ENCODE peak calls at places on chromosomes 6 and 20, in seven cellular contexts. One of them, this sample, is unnamed.

GRCh38 chr6:112337209-112337638 is 9.9 kb upstream of the RFPL4B start:
- DNase-seq in heart left ventricle: peak
- DNase-seq in breast epithelium: no peak
- DNase-seq in spleen: no peak
- DNase-seq in transverse colon: no peak
- DNase-seq in lower leg skin: peak
- DNase-seq in A549: peak
- DNase-seq in this sample: no peak

GRCh38 chr6:113776998-113777397 is 80.1 kb upstream of the MARCKS start:
- DNase-seq in heart left ventricle: no peak
- DNase-seq in A549: no peak
- DNase-seq in spleen: no peak
- DNase-seq in breast epithelium: no peak
- DNase-seq in transverse colon: no peak
- DNase-seq in lower leg skin: no peak
- DNase-seq in this sample: no peak

GRCh38 chr20:62381202-62381797 is 5.6 kb upstream of the RPS21 start:
- DNase-seq in lower leg skin: no peak
- DNase-seq in heart left ventricle: peak
- DNase-seq in spleen: no peak
- DNase-seq in breast epithelium: no peak
- DNase-seq in A549: no peak
- DNase-seq in transverse colon: no peak
- DNase-seq in this sample: no peak

GRCh38 chr6:44833248-44833647 is 445.7 kb downstream of the CDC5L start:
- DNase-seq in spleen: no peak
- DNase-seq in A549: no peak
- DNase-seq in transverse colon: no peak
- DNase-seq in lower leg skin: no peak
- DNase-seq in breast epithelium: no peak
- DNase-seq in heart left ventricle: no peak
- DNase-seq in this sample: no peak

GRCh38 chr6:148657053-148657452 is 89.8 kb upstream of the UST start:
- DNase-seq in lower leg skin: no peak
- DNase-seq in heart left ventricle: no peak
- DNase-seq in A549: no peak
- DNase-seq in breast epithelium: no peak
- DNase-seq in spleen: no peak
- DNase-seq in transverse colon: peak
- DNase-seq in this sample: no peak

GRCh38 chr6:144148891-144149290 is 1.4 kb upstream of the STX11 start:
- DNase-seq in breast epithelium: no peak
- DNase-seq in spleen: no peak
- DNase-seq in A549: no peak
- DNase-seq in lower leg skin: no peak
- DNase-seq in heart left ventricle: no peak
- DNase-seq in transverse colon: no peak
- DNase-seq in this sample: no peak

GRCh38 chr6:138987299-138987642 is 782 bp downstream of the REPS1 start:
- DNase-seq in breast epithelium: peak
- DNase-seq in transverse colon: no peak
- DNase-seq in heart left ventricle: peak
- DNase-seq in spleen: peak
- DNase-seq in lower leg skin: no peak
- DNase-seq in A549: no peak
- DNase-seq in this sample: no peak

GRCh38 chr6:130229645-130230044 is 6.9 kb upstream of the SAMD3 start:
- DNase-seq in spleen: no peak
- DNase-seq in A549: no peak
- DNase-seq in breast epithelium: no peak
- DNase-seq in transverse colon: no peak
- DNase-seq in heart left ventricle: no peak
- DNase-seq in lower leg skin: no peak
- DNase-seq in this sample: no peak

GRCh38 chr20:41058007-41058673 is 29.5 kb downstream of the TOP1 start:
- DNase-seq in A549: no peak
- DNase-seq in transverse colon: no peak
- DNase-seq in lower leg skin: no peak
- DNase-seq in heart left ventricle: no peak
- DNase-seq in breast epithelium: no peak
- DNase-seq in spleen: no peak
- DNase-seq in this sample: no peak

GRCh38 chr6:38671885-38672467 is 31.0 kb downstream of the GLO1 start:
- DNase-seq in heart left ventricle: no peak
- DNase-seq in A549: peak
- DNase-seq in lower leg skin: no peak
- DNase-seq in breast epithelium: no peak
- DNase-seq in transverse colon: peak
- DNase-seq in spleen: no peak
- DNase-seq in this sample: no peak

GRCh38 chr20:31661625-31662371 is 24.1 kb downstream of the COX4I2 start:
- DNase-seq in breast epithelium: peak
- DNase-seq in A549: peak
- DNase-seq in transverse colon: peak
- DNase-seq in spleen: peak
- DNase-seq in lower leg skin: peak
- DNase-seq in heart left ventricle: peak
- DNase-seq in this sample: peak

GRCh38 chr6:4021862-4022715 is 56.8 kb downstream of the FAM217A start:
- DNase-seq in lower leg skin: no peak
- DNase-seq in heart left ventricle: no peak
- DNase-seq in spleen: no peak
- DNase-seq in A549: no peak
- DNase-seq in breast epithelium: no peak
- DNase-seq in transverse colon: no peak
- DNase-seq in this sample: no peak

GRCh38 chr6:129329677-129330076 is 380.3 kb downstream of the ARHGAP18 start:
- DNase-seq in A549: no peak
- DNase-seq in heart left ventricle: no peak
- DNase-seq in transverse colon: no peak
- DNase-seq in lower leg skin: no peak
- DNase-seq in spleen: no peak
- DNase-seq in breast epithelium: no peak
- DNase-seq in this sample: no peak

GRCh38 chr6:145531032-145531431 is 204.3 kb downstream of the EPM2A start:
- DNase-seq in heart left ventricle: no peak
- DNase-seq in breast epithelium: no peak
- DNase-seq in transverse colon: no peak
- DNase-seq in lower leg skin: no peak
- DNase-seq in A549: no peak
- DNase-seq in spleen: no peak
- DNase-seq in this sample: no peak

GRCh38 chr20:45816951-45817651 is 4.7 kb downstream of the UBE2C start:
- DNase-seq in transverse colon: no peak
- DNase-seq in A549: no peak
- DNase-seq in spleen: no peak
- DNase-seq in breast epithelium: no peak
- DNase-seq in lower leg skin: no peak
- DNase-seq in heart left ventricle: no peak
- DNase-seq in this sample: no peak

GRCh38 chr6:98044168-98044567 is 761.2 kb upstream of the MMS22L start:
- DNase-seq in spleen: no peak
- DNase-seq in transverse colon: no peak
- DNase-seq in heart left ventricle: no peak
- DNase-seq in breast epithelium: no peak
- DNase-seq in lower leg skin: no peak
- DNase-seq in A549: no peak
- DNase-seq in this sample: no peak

GRCh38 chr6:21915707-21916399 is 322.3 kb downstream of the SOX4 start:
- DNase-seq in spleen: no peak
- DNase-seq in transverse colon: no peak
- DNase-seq in breast epithelium: no peak
- DNase-seq in lower leg skin: no peak
- DNase-seq in A549: no peak
- DNase-seq in heart left ventricle: no peak
- DNase-seq in this sample: no peak

GRCh38 chr6:131979515-131980337 is 28.6 kb upstream of the CCN2 start:
- DNase-seq in breast epithelium: no peak
- DNase-seq in spleen: no peak
- DNase-seq in lower leg skin: no peak
- DNase-seq in transverse colon: no peak
- DNase-seq in heart left ventricle: no peak
- DNase-seq in A549: no peak
- DNase-seq in this sample: no peak

GRCh38 chr6:167549187-167549586 is 224.3 kb downstream of the TTLL2 start:
- DNase-seq in lower leg skin: peak
- DNase-seq in A549: no peak
- DNase-seq in transverse colon: no peak
- DNase-seq in heart left ventricle: no peak
- DNase-seq in breast epithelium: no peak
- DNase-seq in spleen: no peak
- DNase-seq in this sample: no peak

GRCh38 chr6:167548451-167548850 is 223.6 kb downstream of the TTLL2 start:
- DNase-seq in heart left ventricle: no peak
- DNase-seq in spleen: no peak
- DNase-seq in A549: no peak
- DNase-seq in breast epithelium: no peak
- DNase-seq in lower leg skin: no peak
- DNase-seq in transverse colon: no peak
- DNase-seq in this sample: no peak

GRCh38 chr6:167547751-167548150 is 222.9 kb downstream of the TTLL2 start:
- DNase-seq in spleen: no peak
- DNase-seq in lower leg skin: no peak
- DNase-seq in breast epithelium: no peak
- DNase-seq in transverse colon: no peak
- DNase-seq in heart left ventricle: no peak
- DNase-seq in A549: no peak
- DNase-seq in this sample: no peak

GRCh38 chr6:167547328-167547692 is 222.4 kb downstream of the TTLL2 start:
- DNase-seq in transverse colon: no peak
- DNase-seq in lower leg skin: no peak
- DNase-seq in spleen: no peak
- DNase-seq in heart left ventricle: no peak
- DNase-seq in breast epithelium: no peak
- DNase-seq in A549: no peak
- DNase-seq in this sample: no peak

GRCh38 chr6:167546611-167547327 is 221.9 kb downstream of the TTLL2 start:
- DNase-seq in lower leg skin: no peak
- DNase-seq in transverse colon: no peak
- DNase-seq in breast epithelium: no peak
- DNase-seq in spleen: no peak
- DNase-seq in A549: no peak
- DNase-seq in heart left ventricle: no peak
- DNase-seq in this sample: no peak
- TF ChIP-seq POLR2A in lower leg skin: no peak
- TF ChIP-seq POLR2A in transverse colon: no peak
- TF ChIP-seq POLR2A in breast epithelium: no peak
- TF ChIP-seq POLR2A in spleen: no peak
- TF ChIP-seq POLR2A in A549: no peak
- TF ChIP-seq POLR2A in heart left ventricle: no peak
- TF ChIP-seq POLR2A in this sample: no peak

GRCh38 chr6:29559524-29560287 is at the start of gene UBD:
- DNase-seq in spleen: no peak
- DNase-seq in transverse colon: no peak
- DNase-seq in heart left ventricle: no peak
- DNase-seq in A549: no peak
- DNase-seq in breast epithelium: no peak
- DNase-seq in lower leg skin: no peak
- DNase-seq in this sample: no peak
- TF ChIP-seq POLR2A in spleen: no peak
- TF ChIP-seq POLR2A in transverse colon: no peak
- TF ChIP-seq POLR2A in heart left ventricle: no peak
- TF ChIP-seq POLR2A in A549: no peak
- TF ChIP-seq POLR2A in breast epithelium: no peak
- TF ChIP-seq POLR2A in lower leg skin: no peak
- TF ChIP-seq POLR2A in this sample: peak

GRCh38 chr6:134080171-134080795 is 27.9 kb upstream of the SLC2A12 start:
- DNase-seq in breast epithelium: no peak
- DNase-seq in heart left ventricle: no peak
- DNase-seq in spleen: no peak
- DNase-seq in transverse colon: peak
- DNase-seq in lower leg skin: no peak
- DNase-seq in A549: no peak
- DNase-seq in this sample: no peak
- TF ChIP-seq POLR2A in breast epithelium: no peak
- TF ChIP-seq POLR2A in heart left ventricle: no peak
- TF ChIP-seq POLR2A in spleen: no peak
- TF ChIP-seq POLR2A in transverse colon: no peak
- TF ChIP-seq POLR2A in lower leg skin: no peak
- TF ChIP-seq POLR2A in A549: no peak
- TF ChIP-seq POLR2A in this sample: no peak

GRCh38 chr6:11538049-11538798 is 675 bp downstream of the TMEM170B start:
- DNase-seq in spleen: peak
- DNase-seq in A549: peak
- DNase-seq in heart left ventricle: peak
- DNase-seq in transverse colon: peak
- DNase-seq in breast epithelium: peak
- DNase-seq in lower leg skin: no peak
- DNase-seq in this sample: peak

GRCh38 chr6:11536795-11537194 is 754 bp upstream of the TMEM170B start:
- DNase-seq in heart left ventricle: no peak
- DNase-seq in spleen: peak
- DNase-seq in transverse colon: peak
- DNase-seq in A549: no peak
- DNase-seq in breast epithelium: no peak
- DNase-seq in lower leg skin: no peak
- DNase-seq in this sample: no peak

GRCh38 chr6:11535801-11536230 is 1.7 kb upstream of the TMEM170B start:
- DNase-seq in heart left ventricle: no peak
- DNase-seq in A549: no peak
- DNase-seq in spleen: no peak
- DNase-seq in lower leg skin: no peak
- DNase-seq in transverse colon: no peak
- DNase-seq in breast epithelium: no peak
- DNase-seq in this sample: no peak

GRCh38 chr6:11538799-11539468 is 1.4 kb downstream of the TMEM170B start:
- DNase-seq in heart left ventricle: no peak
- DNase-seq in lower leg skin: no peak
- DNase-seq in breast epithelium: no peak
- DNase-seq in transverse colon: no peak
- DNase-seq in spleen: no peak
- DNase-seq in A549: no peak
- DNase-seq in this sample: no peak

GRCh38 chr6:11537229-11538048 is at the start of gene TMEM170B:
- DNase-seq in spleen: peak
- DNase-seq in transverse colon: peak
- DNase-seq in breast epithelium: peak
- DNase-seq in lower leg skin: peak
- DNase-seq in heart left ventricle: peak
- DNase-seq in A549: peak
- DNase-seq in this sample: peak
- TF ChIP-seq POLR2A in spleen: no peak
- TF ChIP-seq POLR2A in transverse colon: peak
- TF ChIP-seq POLR2A in breast epithelium: no peak
- TF ChIP-seq POLR2A in lower leg skin: no peak
- TF ChIP-seq POLR2A in heart left ventricle: no peak
- TF ChIP-seq POLR2A in A549: no peak
- TF ChIP-seq POLR2A in this sample: no peak

DNA sequence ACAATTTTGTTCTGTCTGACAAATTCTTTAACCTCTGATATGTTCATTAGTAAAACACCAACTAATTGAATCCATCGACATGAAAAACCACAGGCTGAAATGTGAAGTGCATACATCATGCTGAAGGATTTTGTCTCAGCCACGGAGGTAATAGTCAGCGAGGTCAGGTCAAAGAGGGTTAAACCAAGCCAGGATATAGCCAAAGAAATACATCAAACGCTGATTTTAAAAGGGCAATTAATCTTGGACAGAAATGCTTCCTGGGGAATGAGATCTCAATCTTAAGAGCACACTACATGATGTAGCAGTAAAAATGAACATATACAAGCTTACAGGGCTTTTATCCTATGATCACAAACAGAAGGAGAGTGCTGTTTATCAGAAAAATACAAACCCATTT is 106.7 kb downstream of the PRDM1 start:
- DNase-seq in heart left ventricle: no peak
- DNase-seq in breast epithelium: no peak
- DNase-seq in A549: no peak
- DNase-seq in lower leg skin: no peak
- DNase-seq in spleen: no peak
- DNase-seq in transverse colon: no peak
- DNase-seq in this sample: no peak
- TF ChIP-seq POLR2A in heart left ventricle: no peak
- TF ChIP-seq POLR2A in breast epithelium: no peak
- TF ChIP-seq POLR2A in A549: no peak
- TF ChIP-seq POLR2A in lower leg skin: no peak
- TF ChIP-seq POLR2A in spleen: no peak
- TF ChIP-seq POLR2A in transverse colon: no peak
- TF ChIP-seq POLR2A in this sample: no peak